ENCODE peak calls at places on chromosome 7, in five cellular contexts. C is neural crest cell, Q is astrocyte of the spinal cord, Z is astrocyte of the cerebellum, G is activated B cell treated with CpG ODN at 0.5 μM for 24 hours. K is an unnamed sample.

GRCh38 chr7:11951909-11952308 is 119.9 kb upstream of the THSD7A start:
- DNase-seq in C (no peak), Q (peak), Z (no peak), G (no peak), K (no peak)

GRCh38 chr7:749121-749520 is 22.0 kb upstream of the PRKAR1B start:
- DNase-seq in Z (no peak), Q (peak), G (no peak), C (no peak), K (no peak)

GRCh38 chr7:116521046-116521664 is 3.7 kb upstream of the CAV1 start:
- DNase-seq in Z (no peak), C (no peak), G (no peak), Q (no peak), K (no peak)

GRCh38 chr7:131493559-131493958 is 62.9 kb downstream of the PODXL start:
- DNase-seq in C (no peak), Z (no peak), G (no peak), Q (no peak), K (no peak)

GRCh38 chr7:17986826-17987225 is 40.8 kb downstream of the PRPS1L1 start:
- DNase-seq in Q (peak), G (no peak), C (no peak), Z (peak), K (no peak)

GRCh38 chr7:70614237-70614984 is 517.5 kb upstream of the GALNT17 start:
- DNase-seq in Q (peak), Z (peak), C (peak), G (peak), K (no peak)

GRCh38 chr7:94389381-94389780 is 5.3 kb upstream of the COL1A2 start:
- DNase-seq in G (no peak), Q (no peak), Z (no peak), C (no peak), K (no peak)

GRCh38 chr7:31077484-31078362 is 25.6 kb downstream of the ADCYAP1R1 start:
- DNase-seq in Q (no peak), G (no peak), C (no peak), Z (no peak), K (no peak)

GRCh38 chr7:7438851-7439250 is 96.8 kb downstream of the COL28A1 start:
- DNase-seq in C (no peak), G (no peak), Q (peak), Z (peak), K (no peak)

GRCh38 chr7:985915-986741 is 3.1 kb downstream of the CYP2W1 start:
- DNase-seq in Z (no peak), C (no peak), Q (no peak), G (no peak), K (no peak)

GRCh38 chr7:116128139-116128538 is 82.2 kb upstream of the TES start:
- DNase-seq in Z (no peak), Q (no peak), G (no peak), C (no peak), K (no peak)

GRCh38 chr7:10475940-10476641 is 497.6 kb upstream of the PHF14 start:
- DNase-seq in G (no peak), C (no peak), Z (no peak), Q (no peak), K (no peak)

GRCh38 chr7:27345964-27346363 is 103.4 kb downstream of the EVX1 start:
- DNase-seq in C (no peak), G (no peak), Q (no peak), Z (no peak), K (no peak)

GRCh38 chr7:101912711-101913110 is 95.3 kb downstream of the CUX1 start:
- DNase-seq in G (no peak), C (no peak), Z (no peak), Q (no peak), K (no peak)

GRCh38 chr7:106050743-106051110 is 61.4 kb downstream of the SYPL1 start:
- DNase-seq in Q (peak), C (no peak), Z (no peak), G (no peak), K (no peak)

GRCh38 chr7:81736088-81736487 is 33.8 kb downstream of the HGF start:
- DNase-seq in G (no peak), Q (no peak), C (no peak), Z (no peak), K (no peak)

GRCh38 chr7:44471436-44471835 is 19.0 kb downstream of the NUDCD3 start:
- DNase-seq in C (no peak), G (no peak), Q (no peak), Z (no peak), K (no peak)

GRCh38 chr7:93883078-93883916 is 7.3 kb downstream of the TFPI2 start:
- DNase-seq in G (no peak), C (no peak), Z (no peak), Q (no peak), K (no peak)

GRCh38 chr7:35781200-35781701 is 19.6 kb upstream of the SEPTIN7 start:
- DNase-seq in Q (no peak), G (no peak), Z (no peak), C (no peak), K (no peak)

GRCh38 chr7:119482209-119482608 is 790.8 kb upstream of the KCND2 start:
- DNase-seq in G (no peak), Z (no peak), Q (peak), C (peak), K (no peak)

GRCh38 chr7:134327896-134328295 is 11.2 kb upstream of the SLC35B4 start:
- DNase-seq in Q (peak), G (peak), Z (peak), C (peak), K (no peak)

GRCh38 chr7:158403013-158403821 is 184.4 kb downstream of the PTPRN2 start:
- DNase-seq in Q (no peak), Z (no peak), G (no peak), C (no peak), K (no peak)

GRCh38 chr7:47128719-47129118 is 453.2 kb downstream of the TNS3 start:
- DNase-seq in Q (no peak), G (no peak), Z (no peak), C (no peak), K (no peak)

GRCh38 chr7:20351901-20352300 is 21.2 kb downstream of the ITGB8 start:
- DNase-seq in Z (peak), G (no peak), Q (peak), C (no peak), K (no peak)

GRCh38 chr7:28228386-28228785 is 47.8 kb upstream of the JAZF1 start:
- DNase-seq in G (no peak), Z (no peak), Q (no peak), C (no peak), K (no peak)

GRCh38 chr7:156616269-156617202 is 24.0 kb upstream of the RNF32 start:
- DNase-seq in C (peak), Z (no peak), Q (peak), G (no peak), K (no peak)

DNA sequence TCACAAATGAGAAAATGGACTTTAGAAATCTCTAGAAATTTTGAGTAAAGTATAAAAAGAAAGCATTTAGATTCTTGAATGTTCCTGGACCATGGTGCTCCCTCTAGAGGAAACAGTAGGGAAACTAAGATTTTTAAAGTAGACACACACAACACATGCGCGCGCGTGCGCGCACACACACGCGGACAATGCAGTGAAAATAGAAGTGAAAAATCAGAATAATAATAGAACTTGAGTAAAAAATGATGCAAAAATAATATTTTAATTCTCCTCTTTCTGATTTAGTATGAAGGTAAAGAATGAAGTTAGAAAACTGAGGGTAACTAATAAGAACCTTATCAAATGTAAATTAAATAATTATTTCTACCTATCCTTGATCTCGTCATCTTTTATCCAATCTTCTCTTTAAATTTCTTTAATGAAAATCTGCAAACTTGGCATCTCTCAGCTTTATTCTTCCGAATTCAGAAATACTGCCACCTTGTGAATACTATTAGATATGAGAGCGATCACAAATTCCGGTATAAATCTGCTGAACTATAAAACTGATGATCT is 117.0 kb upstream of the AMPH start:
- DNase-seq in C (no peak), Z (no peak), Q (peak), G (no peak), K (no peak)
- TF ChIP-seq CTCF in C (peak), Z (peak), Q (peak), G (no peak), K (peak)

DNA sequence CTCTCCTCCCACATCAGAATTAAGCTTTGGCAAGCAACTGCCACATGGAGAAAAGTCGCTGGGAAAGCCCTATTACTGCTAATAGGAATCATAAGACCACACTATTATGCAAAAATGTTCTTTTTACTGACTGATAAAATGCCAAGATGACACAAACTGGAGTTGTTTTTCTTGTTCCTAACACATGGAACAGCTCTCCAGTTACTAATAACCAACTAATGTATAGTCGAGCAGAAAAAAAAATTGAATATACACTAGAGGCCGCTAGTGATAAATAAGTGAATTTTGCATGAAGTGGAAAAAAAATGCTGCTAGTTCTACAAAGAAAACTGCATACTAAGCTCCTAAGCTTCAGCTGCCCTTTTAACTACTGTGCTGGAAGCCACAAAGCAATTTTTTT is 165.6 kb downstream of the TPK1 start:
- DNase-seq in G (no peak), C (no peak), Z (no peak), Q (peak), K (no peak)
- TF ChIP-seq CTCF in G (no peak), C (no peak), Z (no peak), Q (no peak), K (peak)

DNA sequence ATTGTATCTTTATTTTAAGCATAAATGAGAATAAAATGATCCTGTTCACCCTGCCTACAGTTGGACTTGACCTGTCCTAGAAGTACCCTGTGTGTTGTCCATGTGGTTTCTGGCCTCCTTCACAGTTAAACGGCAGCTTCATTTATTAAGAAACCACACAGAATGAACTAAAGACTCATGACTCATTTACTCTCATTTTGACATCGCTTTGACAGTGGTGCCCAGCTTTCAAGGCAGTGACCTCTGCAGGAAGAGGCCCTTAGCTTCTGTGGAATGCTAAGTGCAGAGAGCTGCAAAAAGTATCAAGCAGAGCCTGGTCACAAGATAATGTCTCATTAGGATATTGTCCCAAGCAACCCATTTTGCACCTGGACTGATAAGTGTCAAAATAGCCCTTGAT is 93.4 kb downstream of the AVL9 start:
- DNase-seq in G (no peak), Q (peak), Z (peak), C (no peak), K (no peak)
- TF ChIP-seq CTCF in G (no peak), Q (no peak), Z (no peak), C (no peak), K (no peak)

GRCh38 chr7:148963583-148964509 is 64.5 kb downstream of the PDIA4 start:
- DNase-seq in C (no peak), Z (no peak), G (no peak), Q (peak), K (no peak)

GRCh38 chr7:148958061-148958460 is 70.2 kb downstream of the PDIA4 start:
- DNase-seq in C (no peak), G (no peak), Z (no peak), Q (no peak), K (no peak)

GRCh38 chr7:148962515-148962822 is 65.8 kb downstream of the PDIA4 start:
- DNase-seq in Z (no peak), C (no peak), Q (no peak), G (no peak), K (no peak)

GRCh38 chr7:148962823-148963582 is 65.3 kb downstream of the PDIA4 start:
- DNase-seq in Q (peak), Z (no peak), G (no peak), C (no peak), K (peak)

DNA sequence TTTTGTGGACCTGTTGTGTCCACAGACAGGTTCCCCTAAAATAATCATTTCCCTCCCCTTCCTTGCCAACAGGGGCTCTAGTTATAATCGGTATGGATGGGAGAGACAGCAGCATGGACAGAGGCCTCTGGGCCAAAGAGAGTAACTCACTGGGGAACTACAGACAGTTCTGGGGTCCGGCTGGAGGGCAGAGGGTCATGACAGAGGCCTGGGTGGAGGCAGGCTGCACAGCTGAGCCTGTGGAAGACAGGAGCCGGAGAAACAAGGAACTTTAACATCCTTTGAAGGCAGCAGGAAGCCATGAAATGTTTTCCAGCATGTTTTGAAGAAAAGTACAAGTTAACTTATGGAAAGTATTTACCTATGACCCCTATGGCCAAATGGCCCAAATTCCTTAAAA is 68.6 kb downstream of the PDIA4 start:
- DNase-seq in G (no peak), C (no peak), Z (no peak), Q (no peak), K (no peak)
- TF ChIP-seq CTCF in G (no peak), C (no peak), Z (no peak), Q (no peak), K (no peak)

GRCh38 chr7:107284911-107285479 is 116.2 kb downstream of the HBP1 start:
- DNase-seq in Q (no peak), Z (no peak), G (no peak), C (no peak), K (no peak)

GRCh38 chr7:107291434-107291833 is 122.6 kb downstream of the HBP1 start:
- DNase-seq in Z (no peak), C (no peak), G (no peak), Q (no peak), K (no peak)

DNA sequence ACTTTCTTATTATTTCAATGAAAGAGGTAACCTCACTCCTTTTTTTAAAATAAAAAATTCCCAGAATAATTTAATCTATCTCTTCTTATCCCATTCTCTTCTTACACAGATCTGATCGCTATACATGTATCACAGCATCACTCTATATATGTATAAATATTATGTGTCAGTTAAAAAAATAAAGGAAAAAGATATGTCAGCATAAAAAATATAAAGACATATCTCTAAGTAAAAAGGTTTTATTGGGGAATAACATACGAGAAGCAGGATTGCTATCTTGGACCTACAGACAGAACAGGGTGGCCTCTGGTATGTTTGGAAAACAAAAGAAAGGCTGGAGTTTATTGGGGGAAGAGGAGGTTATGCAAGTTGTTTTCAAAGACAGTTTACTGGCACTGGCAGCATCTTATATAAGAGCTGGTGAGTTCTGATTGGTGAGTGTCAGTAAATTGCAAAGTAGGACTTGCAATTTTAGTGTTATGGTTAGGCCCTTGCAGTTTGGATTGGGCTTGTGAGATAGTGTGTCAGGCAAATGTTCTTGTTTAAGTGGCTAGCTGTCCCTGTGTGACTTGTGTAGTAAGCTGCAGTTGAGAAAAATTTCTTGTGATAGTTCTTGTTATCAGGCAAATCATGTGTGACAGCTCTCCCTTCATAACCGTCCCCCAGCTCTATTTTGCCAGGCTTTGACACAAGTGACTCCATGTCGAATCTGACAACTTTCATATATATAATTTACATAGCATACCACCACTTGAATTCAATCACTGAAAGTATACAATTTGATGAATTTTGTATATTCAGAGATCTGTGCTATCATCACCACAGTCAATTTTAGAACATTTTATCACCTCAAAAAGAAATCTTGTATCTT is 118.2 kb downstream of the HBP1 start:
- DNase-seq in Q (no peak), G (no peak), C (no peak), Z (no peak), K (no peak)
- TF ChIP-seq CTCF in Q (no peak), G (no peak), C (no peak), Z (no peak), K (no peak)

DNA sequence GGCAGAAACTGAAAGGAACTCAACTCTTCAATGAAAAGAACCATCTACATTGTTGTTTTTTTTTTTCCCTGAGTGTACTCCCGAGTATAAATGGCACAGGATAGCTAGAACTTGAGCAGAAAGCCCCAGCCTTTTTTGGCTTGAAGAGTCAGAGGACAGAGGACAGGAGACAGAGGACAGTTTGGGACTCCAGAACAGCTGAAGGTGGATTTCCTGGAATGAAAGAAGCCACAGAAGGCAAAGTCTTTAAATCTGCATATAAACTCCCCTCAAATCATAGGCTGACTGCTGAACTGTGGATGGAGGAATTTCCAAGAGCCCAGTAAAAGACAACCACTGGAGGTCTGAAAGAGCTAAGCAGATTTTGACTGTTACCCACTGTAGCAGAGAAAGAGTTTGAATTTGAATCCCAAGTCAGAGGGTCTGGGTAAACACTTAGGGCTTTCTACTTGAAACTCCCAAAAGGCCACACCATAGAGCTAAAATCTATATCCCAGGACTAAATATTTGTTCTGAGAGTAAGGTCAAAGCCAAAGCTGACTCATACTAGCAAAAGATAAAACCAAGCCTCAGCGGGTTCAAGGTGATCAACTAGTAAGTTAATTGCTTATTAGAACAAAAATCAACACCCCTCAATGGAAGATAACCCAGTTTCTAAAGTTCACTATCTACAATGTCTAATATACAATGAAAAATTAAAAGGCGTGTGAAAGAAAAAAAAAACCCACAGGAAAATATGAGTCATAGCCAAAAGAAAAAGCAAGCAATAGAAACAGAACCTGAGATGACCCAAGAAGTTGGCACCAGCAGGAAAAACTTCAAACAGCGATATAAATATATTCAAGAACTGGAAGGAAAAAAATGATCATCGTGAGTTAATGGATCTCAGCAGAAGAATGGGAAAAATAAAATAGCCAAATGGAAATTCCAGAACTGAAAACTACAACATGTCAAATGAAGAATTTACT is 1.8 kb upstream of the OPN1SW start:
- DNase-seq in Q (peak), Z (no peak), C (no peak), G (no peak), K (no peak)
- TF ChIP-seq CTCF in Q (no peak), Z (no peak), C (no peak), G (no peak), K (no peak)

GRCh38 chr7:155394413-155394812 is 63.5 kb upstream of the EN2 start:
- DNase-seq in G (no peak), C (no peak), Z (no peak), Q (no peak), K (no peak)
- TF ChIP-seq CTCF in G (no peak), C (no peak), Z (no peak), Q (no peak), K (no peak)

K was measured in natural killer cell.